ENCODE peak calls at places on chromosomes 12 and 14, in nine cellular contexts. Q is fibroblast of pulmonary artery, H is foreskin fibroblast, N is AG04449, M is HFF-Myc, O is body of pancreas, E is astrocyte of the spinal cord, K is left ventricle myocardium inferior, S is trophoblast cell. W is an unnamed sample.

GRCh38 chr12:20150835-20151234 is 217.5 kb upstream of the PDE3A start:
- DNase-seq in K (no peak), S (no peak), O (no peak), H (no peak), E (no peak), N (no peak), M (no peak), Q (peak; percentile 31), W (no peak)

GRCh38 chr12:75750950-75751349 is 239.5 kb upstream of the KRR1 start:
- DNase-seq in M (no peak), H (peak; percentile 78), Q (peak; percentile 75), S (no peak), K (no peak), O (no peak), E (peak; percentile 92), N (peak; percentile 36), W (no peak)

GRCh38 chr12:56332512-56333196 is 1.1 kb downstream of the PAN2 start:
- DNase-seq in M (no peak), K (no peak), H (no peak), O (no peak), E (no peak), Q (no peak), N (no peak), S (no peak), W (no peak)

GRCh38 chr12:59396519-59396918 is 199.3 kb upstream of the SLC16A7 start:
- DNase-seq in N (no peak), H (no peak), E (no peak), M (no peak), K (no peak), S (no peak), Q (no peak), O (no peak), W (no peak)

GRCh38 chr14:68682166-68683103 is 110.4 kb downstream of the ZFP36L1 start:
- DNase-seq in H (peak; percentile 97), M (peak; percentile 98), O (no peak), N (peak; percentile 92), E (peak; percentile 88), K (no peak), S (peak; percentile 59), Q (peak; percentile 99), W (no peak)

GRCh38 chr14:32635103-32635719 is 303.5 kb upstream of the NPAS3 start:
- DNase-seq in O (no peak), S (no peak), N (no peak), E (peak; percentile 74), M (no peak), K (no peak), H (peak; percentile 70), Q (peak; percentile 66), W (no peak)

GRCh38 chr12:54627304-54627703 is 7.4 kb downstream of the LACRT start:
- DNase-seq in K (no peak), N (no peak), M (no peak), Q (no peak), S (no peak), E (no peak), O (no peak), H (no peak), W (no peak)

GRCh38 chr14:30034049-30034635 is 106.5 kb upstream of the PRKD1 start:
- DNase-seq in E (peak; percentile 26), H (peak; percentile 73), N (no peak), K (no peak), O (no peak), S (no peak), Q (no peak), M (peak; percentile 7), W (no peak)

GRCh38 chr14:77157716-77158115 is 16.1 kb upstream of the ZDHHC22 start:
- DNase-seq in Q (no peak), S (no peak), H (no peak), K (no peak), O (no peak), M (no peak), E (no peak), N (no peak), W (no peak)

GRCh38 chr14:69473271-69473670 is 11.3 kb upstream of the PLEKHD1 start:
- DNase-seq in E (no peak), O (no peak), K (no peak), S (peak; percentile 48), M (no peak), Q (no peak), N (no peak), H (no peak), W (no peak)

GRCh38 chr12:118999107-118999506 is 17.8 kb downstream of the SRRM4 start:
- DNase-seq in H (no peak), N (no peak), O (no peak), E (no peak), S (no peak), Q (no peak), K (peak; percentile 42), M (no peak), W (no peak)

GRCh38 chr14:87052646-87053225 is 940.2 kb downstream of the GALC start:
- DNase-seq in Q (no peak), H (no peak), E (no peak), S (no peak), O (no peak), K (no peak), M (no peak), N (no peak), W (no peak)

GRCh38 chr12:64219135-64219534 is 3.0 kb downstream of the KICS2 start:
- DNase-seq in N (no peak), S (no peak), Q (no peak), H (no peak), E (no peak), O (no peak), K (no peak), M (no peak), W (no peak)

GRCh38 chr12:2891240-2892053 is 756 bp downstream of the TULP3 start:
- DNase-seq in Q (peak; percentile 67), K (peak; percentile 51), H (peak; percentile 80), O (peak; percentile 66), M (no peak), N (no peak), S (peak; percentile 57), E (peak; percentile 62), W (no peak)

GRCh38 chr14:99177046-99177655 is 94.8 kb downstream of the BCL11B start:
- DNase-seq in S (no peak), O (no peak), M (no peak), Q (no peak), E (no peak), N (no peak), H (no peak), K (no peak), W (no peak)

GRCh38 chr12:81811066-81811777 is 52.1 kb upstream of the PPFIA2 start:
- DNase-seq in M (no peak), H (no peak), E (peak; percentile 78), S (no peak), O (no peak), Q (peak; percentile 36), K (no peak), N (no peak), W (no peak)

GRCh38 chr14:103122578-103123127 is 608 bp upstream of the TNFAIP2 start:
- DNase-seq in N (no peak), E (no peak), O (peak; percentile 25), M (no peak), K (peak; percentile 48), H (no peak), Q (no peak), S (no peak), W (no peak)

GRCh38 chr14:36176524-36176923 is at the start of gene PTCSC3:
- DNase-seq in Q (no peak), E (no peak), N (no peak), O (no peak), K (no peak), H (peak; percentile 1), S (no peak), M (no peak), W (no peak)

GRCh38 chr12:31944299-31944698 is 14.9 kb upstream of the RESF1 start:
- DNase-seq in N (no peak), Q (no peak), H (peak; percentile 6), S (no peak), E (no peak), K (no peak), M (no peak), O (no peak), W (no peak)

GRCh38 chr14:79514700-79515099 is 696.6 kb downstream of the DIO2 start:
- DNase-seq in M (no peak), E (peak; percentile 81), S (no peak), O (no peak), K (no peak), Q (peak; percentile 33), H (peak; percentile 4), N (peak; percentile 66), W (no peak)

GRCh38 chr12:106962291-106962690 is 6.6 kb downstream of the TMEM263 start:
- DNase-seq in O (no peak), K (no peak), N (no peak), H (peak; percentile 34), M (no peak), S (no peak), E (no peak), Q (no peak), W (no peak)
- H3K4me3 ChIP-seq in O (no peak overlapping the region), K (no peak overlapping the region), N (no peak overlapping the region), H (no peak overlapping the region), M (no peak overlapping the region), S (no peak overlapping the region), E (no peak overlapping the region), Q (no peak overlapping the region), W (no peak overlapping the region)

GRCh38 chr14:91493169-91493568 is 16.9 kb downstream of the PPP4R3A start:
- DNase-seq in S (no peak), O (no peak), Q (peak; percentile 32), K (no peak), M (no peak), N (no peak), E (no peak), H (peak; percentile 55), W (no peak)
- H3K4me3 ChIP-seq in S (no peak overlapping the region), O (no peak overlapping the region), Q (no peak overlapping the region), K (no peak overlapping the region), M (no peak overlapping the region), N (no peak overlapping the region), E (no peak overlapping the region), H (no peak overlapping the region), W (no peak overlapping the region)

DNA sequence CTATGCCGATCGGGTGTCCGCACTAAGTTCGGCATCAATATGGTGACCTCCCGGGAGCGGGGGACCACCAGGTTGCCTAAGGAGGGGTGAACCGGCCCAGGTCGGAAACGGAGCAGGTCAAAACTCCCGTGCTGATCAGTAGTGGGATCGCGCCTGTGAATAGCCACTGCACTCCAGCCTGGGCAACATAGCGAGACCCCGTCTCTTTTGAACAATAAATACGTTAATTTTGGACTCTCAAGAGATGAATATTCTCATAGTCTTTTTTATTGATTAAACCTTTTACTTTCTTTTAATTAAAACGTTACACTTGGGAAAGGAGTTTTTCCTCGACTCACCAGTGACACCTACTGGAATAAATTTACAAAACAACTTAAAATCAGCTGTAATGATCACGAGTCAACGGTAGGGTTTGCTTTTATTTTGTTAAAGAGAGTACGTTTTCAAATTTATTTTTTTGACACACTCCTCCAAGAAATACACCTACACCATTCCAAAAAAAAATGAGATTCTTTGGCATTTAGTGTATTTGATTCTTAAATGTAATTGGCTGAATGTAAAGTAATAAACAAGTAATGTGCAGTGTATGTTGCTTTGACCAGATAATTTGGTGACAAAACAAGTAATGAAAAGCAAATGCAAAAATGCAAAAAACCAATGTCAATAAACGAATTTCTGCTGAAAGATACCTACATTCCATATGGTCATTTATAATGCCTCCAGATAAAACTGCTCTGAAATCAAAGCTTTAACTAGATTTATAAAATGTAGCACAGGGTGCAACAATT is 687 bp upstream of the RPS29 start:
- DNase-seq in K (no peak), Q (peak; percentile 88), E (peak; percentile 86), O (no peak), N (peak; percentile 23), S (peak; percentile 25), H (peak; percentile 83), M (peak; percentile 52), W (no peak)
- H3K4me3 ChIP-seq in K (peak overlapping the region; percentile 86), Q (peak overlapping the region; percentile 71), E (peak overlapping the region; percentile 23), O (no peak overlapping the region), N (peak overlapping the region; percentile 34), S (no peak overlapping the region), H (peak overlapping the region; percentile 24), M (peak overlapping the region; percentile 12), W (peak overlapping the region; percentile 42)

GRCh38 chr14:101078105-101078891 is 174.8 kb upstream of the RTL1 start:
- DNase-seq in H (no peak), Q (no peak), M (no peak), S (no peak), E (no peak), O (no peak), K (no peak), N (no peak), W (no peak)
- H3K4me3 ChIP-seq in H (no peak overlapping the region), Q (no peak overlapping the region), M (no peak overlapping the region), S (no peak overlapping the region), E (no peak overlapping the region), O (no peak overlapping the region), K (no peak overlapping the region), N (no peak overlapping the region), W (no peak overlapping the region)